ENCODE peak calls at places on chromosomes 13 and 19, in nine cellular contexts. One of them, this sample, is unnamed.

GRCh38 chr13:75788494-75788991 is 152.4 kb downstream of the LMO7 start:
- DNase-seq in cardiac muscle cell: peak; percentile 74
- DNase-seq in stomach: peak; percentile 52
- DNase-seq in lower lobe of right lung: no peak
- DNase-seq in neural progenitor cell: no peak
- DNase-seq in tibial nerve: no peak
- DNase-seq in GM23248: peak; percentile 89
- DNase-seq in CD8-positive, alpha-beta memory T cell: no peak
- DNase-seq in breast epithelium: no peak
- DNase-seq in this sample: no peak

GRCh38 chr13:113990321-113990837 is 16.5 kb upstream of the C13orf46 start:
- DNase-seq in neural progenitor cell: no peak
- DNase-seq in stomach: peak; percentile 4
- DNase-seq in lower lobe of right lung: no peak
- DNase-seq in cardiac muscle cell: no peak
- DNase-seq in CD8-positive, alpha-beta memory T cell: no peak
- DNase-seq in breast epithelium: no peak
- DNase-seq in tibial nerve: peak; percentile 7
- DNase-seq in GM23248: no peak
- DNase-seq in this sample: no peak

GRCh38 chr13:113074876-113075275 is 30.7 kb upstream of the F7 start:
- DNase-seq in breast epithelium: no peak
- DNase-seq in CD8-positive, alpha-beta memory T cell: no peak
- DNase-seq in stomach: no peak
- DNase-seq in tibial nerve: no peak
- DNase-seq in cardiac muscle cell: no peak
- DNase-seq in GM23248: no peak
- DNase-seq in neural progenitor cell: no peak
- DNase-seq in lower lobe of right lung: peak; percentile 31
- DNase-seq in this sample: no peak

GRCh38 chr13:19072543-19072942 is 109.1 kb downstream of the TUBA3C start:
- DNase-seq in stomach: no peak
- DNase-seq in lower lobe of right lung: peak; percentile 16
- DNase-seq in neural progenitor cell: no peak
- DNase-seq in breast epithelium: no peak
- DNase-seq in GM23248: no peak
- DNase-seq in tibial nerve: no peak
- DNase-seq in CD8-positive, alpha-beta memory T cell: no peak
- DNase-seq in cardiac muscle cell: no peak
- DNase-seq in this sample: no peak

GRCh38 chr19:10550336-10550735 is 6.6 kb downstream of the ATG4D start:
- DNase-seq in tibial nerve: no peak
- DNase-seq in breast epithelium: no peak
- DNase-seq in lower lobe of right lung: no peak
- DNase-seq in neural progenitor cell: no peak
- DNase-seq in cardiac muscle cell: no peak
- DNase-seq in GM23248: no peak
- DNase-seq in CD8-positive, alpha-beta memory T cell: no peak
- DNase-seq in stomach: no peak
- DNase-seq in this sample: no peak

GRCh38 chr13:113451951-113452421 is 1.3 kb downstream of the ADPRHL1 start:
- DNase-seq in GM23248: no peak
- DNase-seq in stomach: no peak
- DNase-seq in tibial nerve: no peak
- DNase-seq in cardiac muscle cell: no peak
- DNase-seq in neural progenitor cell: no peak
- DNase-seq in CD8-positive, alpha-beta memory T cell: no peak
- DNase-seq in breast epithelium: no peak
- DNase-seq in lower lobe of right lung: no peak
- DNase-seq in this sample: no peak

GRCh38 chr19:51448011-51448744 is 10.1 kb downstream of the SIGLEC8 start:
- DNase-seq in GM23248: no peak
- DNase-seq in neural progenitor cell: no peak
- DNase-seq in CD8-positive, alpha-beta memory T cell: no peak
- DNase-seq in breast epithelium: no peak
- DNase-seq in lower lobe of right lung: no peak
- DNase-seq in stomach: no peak
- DNase-seq in tibial nerve: no peak
- DNase-seq in cardiac muscle cell: no peak
- DNase-seq in this sample: no peak

GRCh38 chr13:21395953-21396352 is 63.1 kb downstream of the ZDHHC20 start:
- DNase-seq in breast epithelium: no peak
- DNase-seq in stomach: no peak
- DNase-seq in lower lobe of right lung: no peak
- DNase-seq in CD8-positive, alpha-beta memory T cell: peak; percentile 31
- DNase-seq in cardiac muscle cell: no peak
- DNase-seq in GM23248: no peak
- DNase-seq in tibial nerve: no peak
- DNase-seq in neural progenitor cell: no peak
- DNase-seq in this sample: no peak

GRCh38 chr13:71922191-71922590 is 55.2 kb upstream of the DACH1 start:
- DNase-seq in CD8-positive, alpha-beta memory T cell: no peak
- DNase-seq in cardiac muscle cell: no peak
- DNase-seq in GM23248: no peak
- DNase-seq in tibial nerve: no peak
- DNase-seq in breast epithelium: no peak
- DNase-seq in neural progenitor cell: no peak
- DNase-seq in stomach: no peak
- DNase-seq in lower lobe of right lung: no peak
- DNase-seq in this sample: no peak

GRCh38 chr19:43841990-43842389 is 14.9 kb downstream of the ZNF283 start:
- DNase-seq in breast epithelium: no peak
- DNase-seq in stomach: no peak
- DNase-seq in GM23248: peak; percentile 31
- DNase-seq in tibial nerve: no peak
- DNase-seq in lower lobe of right lung: no peak
- DNase-seq in neural progenitor cell: no peak
- DNase-seq in CD8-positive, alpha-beta memory T cell: no peak
- DNase-seq in cardiac muscle cell: no peak
- DNase-seq in this sample: no peak

GRCh38 chr13:69319659-69320058 is 788.0 kb upstream of the ATXN8OS start:
- DNase-seq in lower lobe of right lung: no peak
- DNase-seq in stomach: no peak
- DNase-seq in CD8-positive, alpha-beta memory T cell: no peak
- DNase-seq in tibial nerve: no peak
- DNase-seq in breast epithelium: no peak
- DNase-seq in GM23248: no peak
- DNase-seq in neural progenitor cell: no peak
- DNase-seq in cardiac muscle cell: no peak
- DNase-seq in this sample: no peak

GRCh38 chr13:111040821-111041220 is 74.3 kb upstream of the ARHGEF7 start:
- DNase-seq in cardiac muscle cell: no peak
- DNase-seq in breast epithelium: no peak
- DNase-seq in stomach: no peak
- DNase-seq in GM23248: no peak
- DNase-seq in CD8-positive, alpha-beta memory T cell: no peak
- DNase-seq in tibial nerve: no peak
- DNase-seq in neural progenitor cell: no peak
- DNase-seq in lower lobe of right lung: no peak
- DNase-seq in this sample: no peak

GRCh38 chr19:46351241-46352041 is 4.6 kb downstream of the PPP5C start:
- DNase-seq in GM23248: peak; percentile 85
- DNase-seq in breast epithelium: no peak
- DNase-seq in lower lobe of right lung: peak; percentile 85
- DNase-seq in cardiac muscle cell: peak; percentile 77
- DNase-seq in stomach: peak; percentile 81
- DNase-seq in neural progenitor cell: no peak
- DNase-seq in tibial nerve: no peak
- DNase-seq in CD8-positive, alpha-beta memory T cell: peak; percentile 32
- DNase-seq in this sample: no peak

GRCh38 chr13:65892859-65893258 is 1337.3 kb downstream of the PCDH9 start:
- DNase-seq in cardiac muscle cell: peak; percentile 5
- DNase-seq in neural progenitor cell: no peak
- DNase-seq in breast epithelium: no peak
- DNase-seq in CD8-positive, alpha-beta memory T cell: no peak
- DNase-seq in stomach: no peak
- DNase-seq in GM23248: no peak
- DNase-seq in lower lobe of right lung: no peak
- DNase-seq in tibial nerve: no peak
- DNase-seq in this sample: no peak

DNA sequence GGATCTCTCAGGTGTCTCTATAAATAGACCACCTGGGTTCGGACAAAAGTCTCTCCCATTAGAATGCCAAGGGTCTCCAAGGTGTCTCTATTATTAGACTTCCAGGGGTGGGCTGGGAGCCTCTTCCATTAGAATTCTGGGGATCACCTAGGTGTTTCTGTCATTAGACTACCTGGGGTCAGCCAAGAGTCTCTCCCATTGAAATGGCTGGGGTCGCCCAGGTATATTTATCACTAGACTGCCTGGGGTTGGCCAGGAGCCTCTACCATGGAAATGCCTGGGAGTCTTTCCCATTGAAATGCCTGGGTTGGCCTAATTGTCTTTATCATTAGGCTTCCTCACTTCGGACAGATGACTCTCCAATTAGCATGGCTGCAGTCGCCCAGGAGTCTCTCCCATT is 1565.5 kb downstream of the UQCRFS1 start:
- DNase-seq in GM23248: no peak
- DNase-seq in CD8-positive, alpha-beta memory T cell: no peak
- DNase-seq in neural progenitor cell: no peak
- DNase-seq in cardiac muscle cell: no peak
- DNase-seq in stomach: no peak
- DNase-seq in breast epithelium: no peak
- DNase-seq in tibial nerve: no peak
- DNase-seq in lower lobe of right lung: no peak
- DNase-seq in this sample: no peak
- H3K9me3 ChIP-seq in GM23248: no peaks in the 10 kb centered on the region
- H3K9me3 ChIP-seq in CD8-positive, alpha-beta memory T cell: peaks cover 5% of the 10 kb centered on the region
- H3K9me3 ChIP-seq in neural progenitor cell: no peaks in the 10 kb centered on the region
- H3K9me3 ChIP-seq in cardiac muscle cell: no peaks in the 10 kb centered on the region
- H3K9me3 ChIP-seq in stomach: peaks cover 56% of the 10 kb centered on the region
- H3K9me3 ChIP-seq in breast epithelium: peaks cover 59% of the 10 kb centered on the region
- H3K9me3 ChIP-seq in tibial nerve: peaks cover 59% of the 10 kb centered on the region
- H3K9me3 ChIP-seq in lower lobe of right lung: peaks cover 6% of the 10 kb centered on the region
- H3K9me3 ChIP-seq in this sample: no peaks in the 10 kb centered on the region

DNA sequence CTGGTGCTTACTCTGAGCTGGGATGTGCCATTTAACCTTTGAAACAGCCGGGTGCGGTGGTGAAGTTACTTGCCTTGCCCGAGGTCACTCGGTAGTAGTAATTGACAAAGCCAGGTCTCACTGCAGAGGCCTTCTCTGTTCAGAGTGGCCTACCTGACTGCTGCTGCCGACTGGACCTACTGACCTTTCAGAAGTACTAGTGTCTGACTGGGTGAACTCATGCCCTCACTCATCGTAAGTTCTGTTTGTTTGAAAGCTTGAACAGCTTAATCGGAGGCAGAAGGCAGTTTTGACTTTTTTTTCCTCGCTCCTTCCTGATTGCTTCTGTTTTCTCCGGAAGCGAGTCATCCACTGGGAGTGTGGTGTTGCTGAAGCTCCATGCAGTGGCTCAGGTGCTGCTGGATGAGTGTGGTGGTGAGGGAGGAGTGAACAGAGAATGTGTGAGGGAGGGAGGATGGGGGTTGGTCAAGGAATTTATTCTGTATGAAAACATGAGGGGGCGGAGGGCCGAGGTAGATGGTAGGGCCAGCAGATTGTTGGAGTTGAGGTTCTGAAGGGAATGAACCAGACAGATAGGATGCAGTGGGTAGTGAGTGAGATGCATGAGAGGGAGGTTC is 2.7 kb downstream of the SPINT2 start:
- DNase-seq in tibial nerve: no peak
- DNase-seq in GM23248: peak; percentile 72
- DNase-seq in cardiac muscle cell: peak; percentile 55
- DNase-seq in stomach: no peak
- DNase-seq in lower lobe of right lung: no peak
- DNase-seq in breast epithelium: peak; percentile 52
- DNase-seq in neural progenitor cell: no peak
- DNase-seq in CD8-positive, alpha-beta memory T cell: no peak
- DNase-seq in this sample: no peak
- H3K4me3 ChIP-seq in tibial nerve: no peak overlapping the region
- H3K4me3 ChIP-seq in GM23248: no peak overlapping the region
- H3K4me3 ChIP-seq in cardiac muscle cell: no peak overlapping the region
- H3K4me3 ChIP-seq in stomach: peak overlapping the region; percentile 52
- H3K4me3 ChIP-seq in lower lobe of right lung: peak overlapping the region; percentile 76
- H3K4me3 ChIP-seq in breast epithelium: peak overlapping the region; percentile 67
- H3K4me3 ChIP-seq in neural progenitor cell: no peak overlapping the region
- H3K4me3 ChIP-seq in CD8-positive, alpha-beta memory T cell: no peak overlapping the region
- H3K4me3 ChIP-seq in this sample: peak overlapping the region; percentile 63

GRCh38 chr19:6209233-6209632 is 70.5 kb downstream of the MLLT1 start:
- DNase-seq in GM23248: no peak
- DNase-seq in lower lobe of right lung: no peak
- DNase-seq in neural progenitor cell: no peak
- DNase-seq in CD8-positive, alpha-beta memory T cell: no peak
- DNase-seq in tibial nerve: no peak
- DNase-seq in stomach: no peak
- DNase-seq in breast epithelium: no peak
- DNase-seq in cardiac muscle cell: no peak
- DNase-seq in this sample: no peak
- H3K27ac ChIP-seq in GM23248: no peak overlapping the region
- H3K27ac ChIP-seq in lower lobe of right lung: no peak overlapping the region
- H3K27ac ChIP-seq in neural progenitor cell: no peak overlapping the region
- H3K27ac ChIP-seq in CD8-positive, alpha-beta memory T cell: no peak overlapping the region
- H3K27ac ChIP-seq in tibial nerve: no peak overlapping the region
- H3K27ac ChIP-seq in stomach: no peak overlapping the region
- H3K27ac ChIP-seq in breast epithelium: no peak overlapping the region
- H3K27ac ChIP-seq in cardiac muscle cell: peak overlapping the region; percentile 6
- H3K27ac ChIP-seq in this sample: no peak overlapping the region

GRCh38 chr19:56537442-56537841 is 1.3 kb upstream of the ZFP28 start:
- DNase-seq in tibial nerve: no peak
- DNase-seq in cardiac muscle cell: no peak
- DNase-seq in lower lobe of right lung: no peak
- DNase-seq in CD8-positive, alpha-beta memory T cell: no peak
- DNase-seq in breast epithelium: no peak
- DNase-seq in neural progenitor cell: no peak
- DNase-seq in stomach: no peak
- DNase-seq in GM23248: no peak
- DNase-seq in this sample: no peak
- H3K9me3 ChIP-seq in tibial nerve: peaks cover 86% of the 10 kb centered on the region
- H3K9me3 ChIP-seq in cardiac muscle cell: no peaks in the 10 kb centered on the region
- H3K9me3 ChIP-seq in lower lobe of right lung: peaks cover 82% of the 10 kb centered on the region
- H3K9me3 ChIP-seq in CD8-positive, alpha-beta memory T cell: peaks cover 10% of the 10 kb centered on the region
- H3K9me3 ChIP-seq in breast epithelium: peaks cover 64% of the 10 kb centered on the region
- H3K9me3 ChIP-seq in neural progenitor cell: peaks cover 4% of the 10 kb centered on the region
- H3K9me3 ChIP-seq in stomach: peaks cover 92% of the 10 kb centered on the region
- H3K9me3 ChIP-seq in GM23248: no peaks in the 10 kb centered on the region
- H3K9me3 ChIP-seq in this sample: peaks cover 4% of the 10 kb centered on the region

GRCh38 chr13:96771501-96772367 is 222.5 kb downstream of the OXGR1 start:
- DNase-seq in lower lobe of right lung: peak; percentile 39
- DNase-seq in cardiac muscle cell: no peak
- DNase-seq in tibial nerve: no peak
- DNase-seq in stomach: no peak
- DNase-seq in CD8-positive, alpha-beta memory T cell: no peak
- DNase-seq in breast epithelium: no peak
- DNase-seq in neural progenitor cell: no peak
- DNase-seq in GM23248: peak; percentile 9
- DNase-seq in this sample: no peak

GRCh38 chr13:96768524-96768923 is 225.8 kb downstream of the OXGR1 start:
- DNase-seq in GM23248: no peak
- DNase-seq in cardiac muscle cell: no peak
- DNase-seq in tibial nerve: no peak
- DNase-seq in neural progenitor cell: no peak
- DNase-seq in stomach: no peak
- DNase-seq in breast epithelium: no peak
- DNase-seq in lower lobe of right lung: no peak
- DNase-seq in CD8-positive, alpha-beta memory T cell: no peak
- DNase-seq in this sample: no peak

GRCh38 chr13:96769874-96770273 is 224.4 kb downstream of the OXGR1 start:
- DNase-seq in neural progenitor cell: no peak
- DNase-seq in GM23248: no peak
- DNase-seq in CD8-positive, alpha-beta memory T cell: no peak
- DNase-seq in stomach: no peak
- DNase-seq in tibial nerve: no peak
- DNase-seq in cardiac muscle cell: no peak
- DNase-seq in breast epithelium: no peak
- DNase-seq in lower lobe of right lung: no peak
- DNase-seq in this sample: no peak

GRCh38 chr13:96772426-96772825 is 221.8 kb downstream of the OXGR1 start:
- DNase-seq in cardiac muscle cell: no peak
- DNase-seq in GM23248: no peak
- DNase-seq in lower lobe of right lung: no peak
- DNase-seq in CD8-positive, alpha-beta memory T cell: no peak
- DNase-seq in tibial nerve: no peak
- DNase-seq in stomach: no peak
- DNase-seq in breast epithelium: no peak
- DNase-seq in neural progenitor cell: no peak
- DNase-seq in this sample: no peak
- H3K4me3 ChIP-seq in cardiac muscle cell: no peak overlapping the region
- H3K4me3 ChIP-seq in GM23248: no peak overlapping the region
- H3K4me3 ChIP-seq in lower lobe of right lung: no peak overlapping the region
- H3K4me3 ChIP-seq in CD8-positive, alpha-beta memory T cell: no peak overlapping the region
- H3K4me3 ChIP-seq in tibial nerve: no peak overlapping the region
- H3K4me3 ChIP-seq in stomach: no peak overlapping the region
- H3K4me3 ChIP-seq in breast epithelium: no peak overlapping the region
- H3K4me3 ChIP-seq in neural progenitor cell: no peak overlapping the region
- H3K4me3 ChIP-seq in this sample: no peak overlapping the region

This sample was measured in esophagus squamous epithelium.